ENCODE peak calls at places on chromosome 14, in nine cellular contexts. One of them, this sample, is unnamed.
A peak's percentile ranks its signal among the peaks of the same experiment; 100 is the strongest.

GRCh38 chr14:101665478-101666078 is 95.9 kb upstream of the PPP2R5C start:
- DNase-seq in GM23338: peak; percentile 71
- DNase-seq in fibroblast of lung: peak; percentile 43
- DNase-seq in MM.1S: peak; percentile 40
- DNase-seq in endothelial cell of umbilical vein: peak; percentile 37
- DNase-seq in suprapubic skin: no peak
- DNase-seq in lower lobe of right lung: no peak
- DNase-seq in Panc1: peak; percentile 22
- DNase-seq in uterus: peak; percentile 43
- DNase-seq in this sample: no peak

GRCh38 chr14:22531451-22532344 is 57.3 kb downstream of the DAD1 start:
- DNase-seq in fibroblast of lung: no peak
- DNase-seq in Panc1: no peak
- DNase-seq in endothelial cell of umbilical vein: no peak
- DNase-seq in lower lobe of right lung: no peak
- DNase-seq in GM23338: no peak
- DNase-seq in suprapubic skin: no peak
- DNase-seq in uterus: no peak
- DNase-seq in MM.1S: peak; percentile 28
- DNase-seq in this sample: no peak

GRCh38 chr14:55328317-55328716 is 57.1 kb downstream of the FBXO34 start:
- DNase-seq in MM.1S: no peak
- DNase-seq in uterus: no peak
- DNase-seq in suprapubic skin: no peak
- DNase-seq in fibroblast of lung: peak; percentile 52
- DNase-seq in endothelial cell of umbilical vein: no peak
- DNase-seq in lower lobe of right lung: no peak
- DNase-seq in Panc1: no peak
- DNase-seq in GM23338: no peak
- DNase-seq in this sample: no peak

GRCh38 chr14:98411154-98411553 is 860.8 kb downstream of the BCL11B start:
- DNase-seq in Panc1: no peak
- DNase-seq in GM23338: no peak
- DNase-seq in suprapubic skin: no peak
- DNase-seq in fibroblast of lung: no peak
- DNase-seq in MM.1S: no peak
- DNase-seq in uterus: no peak
- DNase-seq in lower lobe of right lung: no peak
- DNase-seq in endothelial cell of umbilical vein: no peak
- DNase-seq in this sample: no peak

GRCh38 chr14:25680934-25681333 is 631.0 kb upstream of the STXBP6 start:
- DNase-seq in GM23338: no peak
- DNase-seq in uterus: no peak
- DNase-seq in MM.1S: no peak
- DNase-seq in Panc1: no peak
- DNase-seq in suprapubic skin: no peak
- DNase-seq in endothelial cell of umbilical vein: no peak
- DNase-seq in fibroblast of lung: no peak
- DNase-seq in lower lobe of right lung: no peak
- DNase-seq in this sample: no peak

GRCh38 chr14:40367717-40368116 is 935.5 kb upstream of the FBXO33 start:
- DNase-seq in GM23338: no peak
- DNase-seq in endothelial cell of umbilical vein: no peak
- DNase-seq in lower lobe of right lung: no peak
- DNase-seq in MM.1S: no peak
- DNase-seq in uterus: no peak
- DNase-seq in fibroblast of lung: no peak
- DNase-seq in Panc1: no peak
- DNase-seq in suprapubic skin: no peak
- DNase-seq in this sample: no peak

GRCh38 chr14:64053694-64054669 is 201.2 kb downstream of the SYNE2 start:
- DNase-seq in uterus: no peak
- DNase-seq in lower lobe of right lung: no peak
- DNase-seq in fibroblast of lung: peak; percentile 12
- DNase-seq in suprapubic skin: no peak
- DNase-seq in endothelial cell of umbilical vein: no peak
- DNase-seq in Panc1: no peak
- DNase-seq in MM.1S: no peak
- DNase-seq in GM23338: no peak
- DNase-seq in this sample: no peak

GRCh38 chr14:100889641-100890040 is 13.9 kb downstream of the RTL1 start:
- DNase-seq in suprapubic skin: peak; percentile 26
- DNase-seq in endothelial cell of umbilical vein: no peak
- DNase-seq in uterus: peak; percentile 12
- DNase-seq in GM23338: no peak
- DNase-seq in Panc1: no peak
- DNase-seq in MM.1S: no peak
- DNase-seq in fibroblast of lung: no peak
- DNase-seq in lower lobe of right lung: no peak
- DNase-seq in this sample: peak; percentile 31

GRCh38 chr14:95196826-95197497 is 39.6 kb upstream of the DICER1 start:
- DNase-seq in endothelial cell of umbilical vein: no peak
- DNase-seq in fibroblast of lung: no peak
- DNase-seq in lower lobe of right lung: no peak
- DNase-seq in suprapubic skin: no peak
- DNase-seq in uterus: no peak
- DNase-seq in MM.1S: no peak
- DNase-seq in GM23338: no peak
- DNase-seq in Panc1: no peak
- DNase-seq in this sample: no peak

GRCh38 chr14:58737511-58737910 is 99.7 kb downstream of the DACT1 start:
- DNase-seq in MM.1S: no peak
- DNase-seq in Panc1: no peak
- DNase-seq in lower lobe of right lung: no peak
- DNase-seq in fibroblast of lung: no peak
- DNase-seq in uterus: no peak
- DNase-seq in endothelial cell of umbilical vein: no peak
- DNase-seq in suprapubic skin: no peak
- DNase-seq in GM23338: no peak
- DNase-seq in this sample: no peak

DNA sequence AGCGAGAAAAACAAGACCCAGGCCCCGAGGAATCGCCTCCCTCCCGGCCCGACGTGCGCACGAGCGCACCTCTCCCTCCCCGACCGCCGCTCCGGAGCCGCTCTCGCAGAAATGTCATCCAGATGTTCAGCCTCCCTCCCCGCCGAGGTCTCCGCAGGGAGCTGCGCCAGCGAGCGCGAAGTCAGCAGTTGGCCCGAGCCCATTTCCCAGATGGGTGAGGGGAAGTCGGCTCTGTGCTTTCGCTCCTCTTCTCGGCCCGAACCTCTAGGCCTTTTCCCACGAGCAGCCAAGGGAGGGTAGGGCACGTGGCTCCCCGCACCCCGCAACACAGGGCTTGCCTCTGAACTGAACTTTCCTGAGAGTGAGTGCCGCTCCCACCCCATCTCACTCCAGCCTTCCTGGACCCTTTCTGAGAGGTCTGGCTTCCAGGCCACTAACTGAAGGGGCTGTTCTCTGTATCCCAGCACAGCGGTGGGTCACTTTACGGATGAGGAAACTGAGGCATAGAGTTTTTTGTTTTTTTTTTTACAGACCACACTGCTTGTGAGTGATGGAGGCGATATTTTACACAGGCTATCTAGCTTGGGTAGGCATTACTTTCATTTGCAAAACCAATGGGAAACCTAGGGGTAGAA is 1.0 kb upstream of the TGFB3 start:
- DNase-seq in uterus: peak; percentile 87
- DNase-seq in MM.1S: peak; percentile 33
- DNase-seq in Panc1: no peak
- DNase-seq in GM23338: no peak
- DNase-seq in lower lobe of right lung: peak; percentile 69
- DNase-seq in endothelial cell of umbilical vein: peak; percentile 28
- DNase-seq in suprapubic skin: peak; percentile 88
- DNase-seq in fibroblast of lung: peak; percentile 49
- DNase-seq in this sample: no peak
- TF ChIP-seq CTCF in uterus: no peak
- TF ChIP-seq CTCF in MM.1S: no peak
- TF ChIP-seq CTCF in Panc1: peak; percentile 37
- TF ChIP-seq CTCF in GM23338: no peak
- TF ChIP-seq CTCF in lower lobe of right lung: no peak
- TF ChIP-seq CTCF in endothelial cell of umbilical vein: no peak
- TF ChIP-seq CTCF in suprapubic skin: no peak
- TF ChIP-seq CTCF in fibroblast of lung: no peak
- TF ChIP-seq CTCF in this sample: peak; percentile 66

DNA sequence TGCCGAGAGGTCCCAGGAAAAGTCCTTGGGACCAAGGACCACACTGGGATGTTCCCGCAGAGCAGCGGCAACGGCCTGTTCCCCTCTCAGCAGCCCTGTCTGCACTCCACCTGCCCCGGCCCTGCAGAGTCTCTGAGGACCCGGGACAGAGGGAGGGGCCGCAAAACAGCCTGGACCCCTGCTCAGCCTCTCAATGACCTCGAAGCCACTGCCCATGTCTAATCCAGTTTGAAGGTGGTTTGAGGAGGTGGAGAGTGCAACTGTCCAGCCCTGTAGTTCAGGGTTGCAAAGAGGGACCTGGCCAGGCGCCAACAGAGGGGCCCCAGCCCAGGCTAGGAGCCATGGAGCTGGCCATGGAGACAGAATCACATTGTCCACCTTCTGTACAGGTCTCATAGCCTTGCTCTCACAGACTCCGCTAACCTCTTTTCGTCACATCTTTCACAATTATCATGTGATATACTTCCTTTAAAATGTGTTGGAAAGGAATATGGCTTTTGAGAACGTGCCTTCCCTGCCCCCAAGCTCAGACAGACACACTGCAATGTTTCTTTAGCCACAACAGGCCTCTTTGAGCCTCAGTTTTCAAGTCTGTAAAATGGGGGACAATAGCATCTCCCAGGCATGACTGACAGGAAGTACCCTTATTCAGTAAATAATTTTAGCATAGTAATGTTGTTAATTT is 49.3 kb downstream of the ACTN1 start:
- DNase-seq in Panc1: no peak
- DNase-seq in endothelial cell of umbilical vein: no peak
- DNase-seq in suprapubic skin: no peak
- DNase-seq in fibroblast of lung: no peak
- DNase-seq in GM23338: no peak
- DNase-seq in uterus: no peak
- DNase-seq in lower lobe of right lung: no peak
- DNase-seq in MM.1S: no peak
- DNase-seq in this sample: no peak
- H3K27ac ChIP-seq in Panc1: no peak overlapping the region
- H3K27ac ChIP-seq in endothelial cell of umbilical vein: no peak overlapping the region
- H3K27ac ChIP-seq in suprapubic skin: no peak overlapping the region
- H3K27ac ChIP-seq in fibroblast of lung: no peak overlapping the region
- H3K27ac ChIP-seq in GM23338: no peak overlapping the region
- H3K27ac ChIP-seq in uterus: peak overlapping the region; percentile 78
- H3K27ac ChIP-seq in lower lobe of right lung: peak overlapping the region; percentile 60
- H3K27ac ChIP-seq in MM.1S: no peak overlapping the region
- H3K27ac ChIP-seq in this sample: no peak overlapping the region

DNA sequence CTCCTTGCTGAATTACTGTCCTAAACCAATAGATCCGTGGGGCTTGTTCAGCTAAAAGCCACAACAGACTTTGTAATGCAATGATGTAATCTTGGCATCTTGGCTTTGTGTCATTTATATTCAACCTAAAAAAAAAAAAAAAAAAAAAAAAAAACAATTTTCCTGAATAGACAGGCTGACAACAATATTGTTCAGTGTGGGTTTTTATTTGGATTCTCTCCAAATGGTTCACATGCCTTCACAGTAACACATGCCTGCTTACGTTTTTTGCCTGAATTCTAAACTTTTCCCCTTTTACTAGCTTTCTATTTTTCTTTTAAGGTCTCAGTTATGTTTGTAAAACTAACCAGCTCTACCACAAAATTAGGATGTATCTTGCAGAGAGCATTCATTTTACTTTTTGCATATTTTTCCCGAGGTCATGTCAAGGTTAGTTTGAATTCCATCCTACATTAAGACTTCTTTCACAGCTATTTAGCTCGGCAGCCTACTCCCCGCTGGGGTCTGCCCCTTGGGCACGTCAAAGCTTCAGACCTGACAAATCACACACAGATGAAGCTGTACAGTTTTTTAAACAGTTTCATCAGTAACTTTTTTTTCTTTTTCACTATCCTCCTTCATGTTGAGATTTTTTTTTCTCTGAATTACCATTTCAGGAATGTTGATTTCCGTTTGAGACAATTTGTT is 213.7 kb upstream of the NPAS3 start:
- DNase-seq in uterus: no peak
- DNase-seq in GM23338: peak; percentile 15
- DNase-seq in Panc1: no peak
- DNase-seq in MM.1S: no peak
- DNase-seq in endothelial cell of umbilical vein: no peak
- DNase-seq in suprapubic skin: no peak
- DNase-seq in fibroblast of lung: peak; percentile 93
- DNase-seq in lower lobe of right lung: no peak
- DNase-seq in this sample: no peak
- H3K4me3 ChIP-seq in uterus: no peak overlapping the region
- H3K4me3 ChIP-seq in GM23338: no peak overlapping the region
- H3K4me3 ChIP-seq in Panc1: no peak overlapping the region
- H3K4me3 ChIP-seq in MM.1S: no peak overlapping the region
- H3K4me3 ChIP-seq in endothelial cell of umbilical vein: no peak overlapping the region
- H3K4me3 ChIP-seq in suprapubic skin: peak overlapping the region; percentile 11
- H3K4me3 ChIP-seq in fibroblast of lung: no peak overlapping the region
- H3K4me3 ChIP-seq in lower lobe of right lung: no peak overlapping the region
- H3K4me3 ChIP-seq in this sample: no peak overlapping the region

DNA sequence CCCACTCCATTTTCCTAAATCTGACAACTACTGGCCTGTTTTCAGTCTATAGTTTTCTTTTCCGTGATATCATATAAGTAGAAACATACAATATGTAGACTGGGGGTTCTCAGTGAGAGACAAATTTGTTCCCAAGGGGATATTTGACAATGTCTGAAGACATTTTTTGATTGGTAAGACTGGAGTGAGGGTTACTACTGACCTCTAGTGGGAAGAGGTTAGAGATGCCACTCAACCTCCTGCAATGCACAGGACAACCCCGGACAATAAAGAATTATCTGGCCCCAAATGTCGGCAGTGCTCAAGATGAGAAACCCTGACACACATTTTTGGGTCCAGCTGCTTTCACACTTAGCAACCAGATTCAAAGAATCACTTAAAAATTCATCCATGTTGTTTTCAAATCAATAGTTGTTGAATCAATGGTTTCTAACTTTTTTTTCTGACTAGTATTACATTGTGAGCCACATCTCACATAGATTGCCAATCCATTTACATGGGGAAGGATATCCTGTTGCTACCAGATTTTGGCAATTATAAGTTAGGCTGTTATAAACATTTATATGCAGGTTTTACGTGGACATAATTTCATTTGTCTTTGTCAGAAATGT is 307.1 kb downstream of the RPL10L start:
- DNase-seq in suprapubic skin: no peak
- DNase-seq in MM.1S: peak; percentile 44
- DNase-seq in uterus: no peak
- DNase-seq in Panc1: peak; percentile 13
- DNase-seq in lower lobe of right lung: no peak
- DNase-seq in fibroblast of lung: peak; percentile 10
- DNase-seq in endothelial cell of umbilical vein: peak; percentile 60
- DNase-seq in GM23338: peak; percentile 75
- DNase-seq in this sample: no peak
- TF ChIP-seq CTCF in suprapubic skin: no peak
- TF ChIP-seq CTCF in MM.1S: peak; percentile 56
- TF ChIP-seq CTCF in uterus: no peak
- TF ChIP-seq CTCF in Panc1: peak; percentile 55
- TF ChIP-seq CTCF in lower lobe of right lung: peak; percentile 50
- TF ChIP-seq CTCF in fibroblast of lung: peak; percentile 34
- TF ChIP-seq CTCF in endothelial cell of umbilical vein: peak; percentile 57
- TF ChIP-seq CTCF in GM23338: peak; percentile 79
- TF ChIP-seq CTCF in this sample: peak; percentile 93

GRCh38 chr14:68926236-68926635 is 52.9 kb downstream of the ACTN1 start:
- DNase-seq in MM.1S: no peak
- DNase-seq in lower lobe of right lung: no peak
- DNase-seq in GM23338: peak; percentile 43
- DNase-seq in endothelial cell of umbilical vein: no peak
- DNase-seq in uterus: no peak
- DNase-seq in Panc1: no peak
- DNase-seq in fibroblast of lung: no peak
- DNase-seq in suprapubic skin: no peak
- DNase-seq in this sample: no peak
- H3K27ac ChIP-seq in MM.1S: no peak overlapping the region
- H3K27ac ChIP-seq in lower lobe of right lung: no peak overlapping the region
- H3K27ac ChIP-seq in GM23338: peak overlapping the region; percentile 63
- H3K27ac ChIP-seq in endothelial cell of umbilical vein: no peak overlapping the region
- H3K27ac ChIP-seq in uterus: no peak overlapping the region
- H3K27ac ChIP-seq in Panc1: no peak overlapping the region
- H3K27ac ChIP-seq in fibroblast of lung: no peak overlapping the region
- H3K27ac ChIP-seq in suprapubic skin: no peak overlapping the region
- H3K27ac ChIP-seq in this sample: peak overlapping the region; percentile 28

This sample was measured in RWPE2.